ENCODE peak calls at places on chromosomes 12 and 14, in four cellular contexts. I, G, Y and C are unnamed samples.
A peak's percentile ranks its signal among the peaks of the same experiment; 100 is the strongest.

GRCh38 chr14:104897286-104898194 is 27.1 kb upstream of the PLD4 start:
- DNase-seq in I (no peak), G (no peak), Y (no peak), C (no peak)

GRCh38 chr12:90333939-90334338 is 621.0 kb downstream of the CCER1 start:
- DNase-seq in I (no peak), G (no peak), Y (no peak), C (peak; percentile 43)

GRCh38 chr12:119804011-119804641 is 73.0 kb downstream of the CIT start:
- DNase-seq in I (peak; percentile 62), G (peak; percentile 87), Y (peak; percentile 54), C (peak; percentile 71)

GRCh38 chr12:122999986-123000420 is 19.5 kb downstream of the ARL6IP4 start:
- DNase-seq in I (peak; percentile 44), G (no peak), Y (no peak), C (no peak)

GRCh38 chr14:21241218-21241819 is 27.9 kb downstream of the HNRNPC start:
- DNase-seq in I (no peak), G (no peak), Y (no peak), C (no peak)

GRCh38 chr12:88468546-88468945 is 111.7 kb downstream of the KITLG start:
- DNase-seq in I (no peak), G (no peak), Y (no peak), C (no peak)

GRCh38 chr14:61889914-61890351 is 127.7 kb downstream of the SNAPC1 start:
- DNase-seq in I (no peak), G (no peak), Y (no peak), C (no peak)

GRCh38 chr14:94129111-94129757 is at the start of gene IFI27L2:
- DNase-seq in I (peak; percentile 69), G (peak; percentile 76), Y (peak; percentile 40), C (peak; percentile 90)

GRCh38 chr14:75562048-75562447 is 16.4 kb upstream of the FLVCR2 start:
- DNase-seq in I (no peak), G (no peak), Y (no peak), C (no peak)
- TF ChIP-seq NR3C1 in I (no peak), G (no peak), Y (no peak), C (no peak)

DNA sequence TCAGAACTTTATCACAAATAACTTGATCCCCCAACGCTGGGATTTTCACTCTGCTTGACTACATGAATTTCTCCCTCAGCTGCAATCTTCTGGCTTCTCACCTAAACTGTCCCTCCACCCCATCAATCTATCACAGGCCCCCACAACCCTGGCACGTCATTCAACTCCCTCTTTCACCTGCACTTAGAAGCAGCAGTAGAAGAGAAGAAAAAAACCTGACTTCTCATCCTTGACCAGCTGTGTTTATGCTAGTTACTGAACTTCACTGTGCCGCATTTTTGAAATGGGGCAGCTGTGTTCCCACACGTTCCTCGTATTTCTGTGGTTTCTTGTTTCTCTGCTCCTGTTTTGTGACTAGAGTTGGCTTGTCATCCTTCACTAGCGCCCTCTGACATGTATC is 35.0 kb downstream of the ITPR2 start:
- DNase-seq in I (no peak), G (no peak), Y (no peak), C (no peak)
- TF ChIP-seq CTCF in I (no peak), G (no peak), Y (no peak), C (no peak)

GRCh38 chr12:128471491-128471890 is 204.5 kb downstream of the TMEM132C start:
- DNase-seq in I (no peak), G (no peak), Y (no peak), C (no peak)

GRCh38 chr12:128474916-128475315 is 207.9 kb downstream of the TMEM132C start:
- DNase-seq in I (no peak), G (no peak), Y (no peak), C (no peak)
- TF ChIP-seq NR3C1 in I (no peak), G (no peak), Y (no peak), C (no peak)

DNA sequence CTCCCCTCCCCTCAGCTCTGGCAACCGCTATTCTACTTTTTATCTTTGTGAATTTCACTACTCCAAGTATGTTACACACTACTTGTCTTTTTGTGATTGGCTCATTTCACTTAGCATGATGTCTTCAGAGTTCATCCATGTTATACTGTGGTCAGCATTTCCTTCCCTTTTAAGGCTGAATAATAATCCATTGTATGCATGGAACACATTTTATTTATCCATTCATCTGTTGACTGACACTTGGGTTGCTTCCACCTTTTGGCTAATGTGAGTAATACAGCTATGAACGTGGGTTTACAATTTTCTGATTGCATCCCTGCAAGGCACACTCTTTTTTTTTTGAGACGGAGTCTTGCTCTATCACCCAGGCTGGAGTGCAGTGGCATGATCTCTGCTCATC is 53.0 kb upstream of the FUT8 start:
- DNase-seq in I (no peak), G (no peak), Y (peak; percentile 14), C (peak; percentile 19)
- TF ChIP-seq CTCF in I (no peak), G (no peak), Y (no peak), C (peak; percentile 14)

DNA sequence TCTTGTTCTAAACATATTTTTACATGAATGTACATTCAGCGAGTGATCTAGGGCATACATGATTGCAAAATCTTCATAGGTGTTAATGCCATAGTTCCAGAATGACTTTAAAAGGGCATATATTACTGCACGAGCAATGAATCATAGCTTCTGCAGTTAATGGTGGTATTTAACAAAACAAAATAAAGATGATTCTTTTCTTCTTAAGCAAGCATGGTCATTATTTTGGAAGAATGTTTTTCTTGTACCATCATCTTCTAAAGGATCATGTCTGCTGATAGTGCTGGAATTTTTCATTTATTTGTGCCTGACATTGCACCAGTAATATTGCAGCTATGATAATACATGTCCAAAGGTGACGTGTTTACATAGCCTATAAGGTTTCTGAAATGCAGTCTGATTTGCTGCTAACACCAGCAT is 388.6 kb downstream of the CCDC91 start:
- DNase-seq in I (no peak), G (no peak), Y (no peak), C (no peak)
- TF ChIP-seq NR3C1 in I (no peak), G (no peak), Y (no peak), C (no peak)

DNA sequence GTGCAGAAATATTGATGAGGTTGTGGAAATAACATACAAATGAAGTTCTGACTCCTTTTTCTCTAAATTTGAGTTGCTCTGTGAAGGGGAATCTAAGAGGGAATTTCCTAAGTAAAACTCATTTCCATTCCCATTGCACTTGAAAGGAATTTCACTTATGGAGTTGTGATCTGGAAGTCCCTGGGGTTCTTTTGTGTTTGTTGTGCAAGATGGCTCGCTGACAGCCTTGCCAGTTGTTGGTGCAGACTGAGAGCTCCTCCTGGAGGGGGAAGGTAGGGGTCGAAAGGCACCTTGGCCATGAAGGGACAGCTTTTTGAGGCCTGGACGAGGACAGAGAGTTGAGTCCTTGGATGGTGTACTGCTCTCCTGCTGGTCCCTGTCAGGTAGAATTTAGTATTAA is 72.0 kb downstream of the C12orf56 start:
- DNase-seq in I (peak; percentile 7), G (peak; percentile 65), Y (peak; percentile 1), C (peak; percentile 41)
- TF ChIP-seq CTCF in I (no peak), G (no peak), Y (peak; percentile 43), C (no peak)

DNA sequence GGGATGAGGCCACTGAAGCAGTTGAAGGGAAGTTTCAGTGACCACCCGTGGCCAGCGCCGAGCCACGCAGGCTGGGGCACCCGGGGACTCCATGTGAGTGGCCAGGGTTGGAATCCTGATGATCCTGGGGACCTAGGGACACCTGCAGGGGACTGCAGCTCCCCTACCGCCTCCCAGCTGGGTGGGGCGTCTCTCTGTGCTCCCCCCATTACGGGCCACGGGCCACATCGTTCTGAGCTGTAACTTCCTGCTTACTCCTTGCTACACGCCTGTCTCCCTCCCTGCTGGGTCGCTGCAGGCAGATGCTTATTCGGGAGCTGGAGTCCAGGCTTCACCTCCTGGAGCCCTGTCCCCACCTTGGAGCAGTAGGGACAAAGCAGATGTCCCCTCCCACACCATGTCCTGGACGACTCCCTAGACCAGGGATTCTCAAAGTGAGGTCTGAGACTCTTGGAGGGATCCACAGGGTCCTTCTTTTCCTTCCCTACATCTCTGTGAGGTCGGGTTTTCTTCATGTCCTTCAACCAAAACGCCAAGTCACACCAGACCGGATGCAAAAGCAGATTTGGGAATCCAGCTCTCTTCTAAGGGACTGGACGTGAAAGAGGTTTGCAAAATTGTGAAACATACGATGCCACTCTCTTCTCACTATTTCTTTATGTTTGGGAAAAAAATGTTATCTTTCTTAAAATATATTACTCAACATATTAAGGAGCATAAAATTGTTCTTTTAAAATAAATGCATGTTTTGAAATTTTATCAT is 85.9 kb upstream of the NCOR2 start:
- DNase-seq in I (peak; percentile 30), G (no peak), Y (no peak), C (no peak)
- TF ChIP-seq NR3C1 in I (no peak), G (no peak), Y (no peak), C (no peak)

GRCh38 chr14:100524233-100524932 is 62.8 kb downstream of the BEGAIN start:
- DNase-seq in I (no peak), G (peak; percentile 5), Y (no peak), C (no peak)

GRCh38 chr14:100526057-100526456 is 61.2 kb downstream of the BEGAIN start:
- DNase-seq in I (no peak), G (peak; percentile 5), Y (no peak), C (no peak)

GRCh38 chr14:100525615-100526014 is 61.6 kb downstream of the BEGAIN start:
- DNase-seq in I (no peak), G (peak; percentile 6), Y (no peak), C (no peak)

GRCh38 chr14:100523536-100524025 is 63.6 kb downstream of the BEGAIN start:
- DNase-seq in I (no peak), G (peak; percentile 4), Y (no peak), C (no peak)

DNA sequence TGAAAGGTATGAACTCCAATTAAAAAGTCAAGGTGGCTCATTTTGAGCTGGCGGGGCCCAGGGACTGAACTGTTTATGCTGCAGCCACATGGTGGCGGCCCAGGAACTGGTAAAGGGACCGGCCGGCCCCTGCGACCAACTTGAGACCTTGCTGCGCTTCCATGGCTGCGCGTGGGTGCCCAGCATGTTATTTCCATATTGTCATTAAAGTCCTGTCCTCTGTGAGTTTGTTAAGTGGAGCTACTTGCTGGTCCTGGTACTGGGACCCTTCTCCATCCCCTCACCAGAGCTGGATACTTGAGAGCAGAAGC is 62.3 kb downstream of the BEGAIN start:
- DNase-seq in I (peak; percentile 66), G (peak; percentile 76), Y (no peak), C (peak; percentile 46)
- TF ChIP-seq CTCF in I (peak; percentile 74), G (peak; percentile 60), Y (peak; percentile 67), C (peak; percentile 55)

GRCh38 chr12:16347391-16348298 is at the start of gene MGST1:
- DNase-seq in I (peak; percentile 75), G (peak; percentile 84), Y (peak; percentile 77), C (peak; percentile 38)

GRCh38 chr12:16349132-16349463 is 1.7 kb downstream of the MGST1 start:
- DNase-seq in I (peak; percentile 66), G (no peak), Y (peak; percentile 81), C (peak; percentile 44)

GRCh38 chr12:16348435-16349131 is 1.1 kb downstream of the MGST1 start:
- DNase-seq in I (peak; percentile 4), G (no peak), Y (no peak), C (no peak)

GRCh38 chr12:16345105-16345504 is 2.3 kb upstream of the MGST1 start:
- DNase-seq in I (no peak), G (no peak), Y (no peak), C (no peak)

DNA sequence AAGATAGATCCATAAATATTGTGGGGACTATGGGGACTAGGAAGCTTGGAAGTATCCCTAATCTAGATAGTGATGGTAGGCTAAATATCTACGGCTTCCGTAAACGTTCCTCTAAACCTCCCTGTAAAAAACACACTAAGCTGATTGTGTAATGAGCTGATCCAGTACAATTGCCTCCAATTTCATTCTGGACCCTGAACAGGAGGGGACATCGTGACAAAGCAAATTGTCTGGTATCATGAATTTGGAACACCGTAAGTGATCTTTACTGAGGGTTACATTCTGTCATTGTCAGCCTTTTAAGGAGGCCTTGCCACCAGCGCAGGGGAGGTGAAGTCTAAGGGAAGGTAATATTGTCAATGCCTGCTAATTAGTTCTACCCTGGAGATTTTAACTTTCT is 514 bp upstream of the MGST1 start:
- DNase-seq in I (no peak), G (no peak), Y (peak; percentile 62), C (peak; percentile 38)
- TF ChIP-seq NR3C1 in I (no peak), G (no peak), Y (no peak), C (no peak)